ENCODE peak calls at places on chromosomes 12 and 14, in six cellular contexts. M is tibial artery, Y is aorta, D is fibroblast of pulmonary artery, N is foreskin fibroblast, P is astrocyte of the spinal cord. T is an unnamed sample.
A peak's percentile ranks its signal among the peaks of the same experiment; 100 is the strongest.

GRCh38 chr14:22438742-22439141 is 150.3 kb downstream of the DAD1 start:
- DNase-seq in M (no peak), Y (no peak), D (no peak), N (no peak), P (no peak), T (no peak)

GRCh38 chr14:61171687-61172086 is 109.5 kb downstream of the TMEM30B start:
- DNase-seq in M (no peak), Y (no peak), D (no peak), N (no peak), P (no peak), T (no peak)

GRCh38 chr12:989751-990278 is 1.2 kb upstream of the ERC1 start:
- DNase-seq in M (no peak), Y (no peak), D (peak; percentile 74), N (peak; percentile 91), P (peak; percentile 76), T (peak; percentile 79)

GRCh38 chr14:68911594-68912227 is 67.4 kb downstream of the ACTN1 start:
- DNase-seq in M (peak; percentile 86), Y (peak; percentile 87), D (peak; percentile 82), N (peak; percentile 86), P (peak; percentile 70), T (peak; percentile 82)

GRCh38 chr12:66941150-66941549 is 262.3 kb upstream of the GRIP1 start:
- DNase-seq in M (no peak), Y (no peak), D (no peak), N (no peak), P (no peak), T (no peak)

GRCh38 chr12:105814283-105814682 is 324.5 kb downstream of the NUAK1 start:
- DNase-seq in M (no peak), Y (no peak), D (no peak), N (no peak), P (no peak), T (no peak)

GRCh38 chr14:56992332-56992820 is 182.1 kb upstream of the OTX2 start:
- DNase-seq in M (no peak), Y (no peak), D (no peak), N (no peak), P (no peak), T (no peak)

GRCh38 chr14:58987601-58988000 is 200.9 kb upstream of the DAAM1 start:
- DNase-seq in M (no peak), Y (no peak), D (no peak), N (no peak), P (no peak), T (no peak)

GRCh38 chr12:68868043-68868790 is 60.2 kb downstream of the MDM2 start:
- DNase-seq in M (no peak), Y (no peak), D (no peak), N (no peak), P (no peak), T (no peak)

GRCh38 chr14:100824156-100824555 is 1.8 kb upstream of the MEG3 start:
- DNase-seq in M (no peak), Y (peak; percentile 77), D (peak; percentile 68), N (peak; percentile 74), P (peak; percentile 68), T (peak; percentile 52)

GRCh38 chr12:63899396-63899795 is 54.9 kb downstream of the SRGAP1 start:
- DNase-seq in M (no peak), Y (no peak), D (no peak), N (no peak), P (no peak), T (no peak)

GRCh38 chr12:180445-180844 is 33.5 kb downstream of the SLC6A12 start:
- DNase-seq in M (peak; percentile 75), Y (no peak), D (no peak), N (no peak), P (peak; percentile 39), T (peak; percentile 42)

GRCh38 chr12:22860926-22861325 is 236.0 kb downstream of the ETNK1 start:
- DNase-seq in M (no peak), Y (no peak), D (no peak), N (no peak), P (no peak), T (no peak)

DNA sequence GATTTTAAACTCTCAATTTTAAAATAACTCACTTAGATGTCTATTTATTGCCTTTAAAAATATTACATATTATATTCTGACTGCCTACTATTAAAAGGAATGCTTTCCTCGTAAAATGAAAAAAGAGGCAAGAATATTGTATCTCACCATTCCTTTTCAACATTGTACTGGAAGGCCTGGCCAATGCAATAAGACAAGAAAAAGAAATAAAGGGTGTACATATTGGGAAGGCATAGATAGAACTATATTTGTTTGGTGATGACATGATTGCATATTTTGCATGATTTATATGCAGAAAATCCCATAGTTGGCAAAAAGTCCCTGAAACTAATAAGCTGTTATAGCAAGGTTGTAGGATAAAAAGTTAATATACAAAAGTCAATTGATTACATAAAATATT is 474.6 kb upstream of the ATP2B1 start:
- DNase-seq in M (no peak), Y (no peak), D (no peak), N (no peak), P (no peak), T (no peak)
- H3K4me3 ChIP-seq in M (no peak overlapping the region), Y (no peak overlapping the region), D (no peak overlapping the region), N (no peak overlapping the region), P (no peak overlapping the region), T (no peak overlapping the region)

DNA sequence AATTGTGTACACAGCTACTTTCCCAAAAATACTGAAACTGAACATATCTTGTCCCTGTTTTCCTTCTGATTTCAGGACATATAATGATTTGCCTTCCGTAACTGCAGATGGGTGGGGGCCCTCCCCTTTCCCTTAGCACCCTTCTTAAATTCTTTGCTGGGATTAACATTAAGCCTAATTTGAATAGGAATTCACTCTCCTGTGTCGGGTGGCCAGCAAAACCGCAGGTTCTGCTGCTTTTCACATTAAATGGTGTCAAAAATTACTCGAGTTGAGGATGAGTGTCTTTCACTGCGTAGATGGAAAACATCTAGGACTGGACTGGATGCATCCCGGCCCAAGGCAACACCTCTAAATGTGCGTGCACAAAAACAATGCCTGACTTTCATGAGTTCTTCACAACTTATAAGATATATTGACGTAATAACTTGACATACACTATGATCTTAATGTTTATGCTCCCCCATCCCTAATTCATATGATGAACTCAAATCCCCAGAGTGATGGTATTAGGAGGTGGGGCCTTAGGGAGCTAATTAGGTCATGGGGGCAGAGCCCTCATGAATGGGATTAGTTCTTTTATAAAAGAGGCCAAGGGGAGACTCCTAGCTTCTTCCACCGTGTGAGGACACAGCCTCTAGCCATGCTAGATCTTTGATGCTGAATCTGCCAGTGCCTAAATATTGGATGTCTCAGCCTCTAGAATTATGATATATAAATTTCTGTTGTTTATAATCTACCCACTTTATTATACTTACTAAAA is 158.2 kb downstream of the AEBP2 start:
- DNase-seq in M (no peak), Y (no peak), D (no peak), N (no peak), P (no peak), T (no peak)
- H3K4me3 ChIP-seq in M (no peak overlapping the region), Y (no peak overlapping the region), D (no peak overlapping the region), N (no peak overlapping the region), P (no peak overlapping the region), T (no peak overlapping the region)

GRCh38 chr12:2537868-2538541 is 256.8 kb upstream of the FKBP4 start:
- DNase-seq in M (no peak), Y (no peak), D (no peak), N (no peak), P (no peak), T (no peak)
- H3K4me3 ChIP-seq in M (no peak overlapping the region), Y (no peak overlapping the region), D (no peak overlapping the region), N (no peak overlapping the region), P (no peak overlapping the region), T (no peak overlapping the region)

GRCh38 chr14:55805250-55805649 is 225.2 kb downstream of the KTN1 start:
- DNase-seq in M (no peak), Y (no peak), D (no peak), N (no peak), P (no peak), T (no peak)

GRCh38 chr14:55804198-55804553 is 224.2 kb downstream of the KTN1 start:
- DNase-seq in M (no peak), Y (no peak), D (no peak), N (no peak), P (no peak), T (no peak)

GRCh38 chr14:55801121-55801520 is 221.1 kb downstream of the KTN1 start:
- DNase-seq in M (no peak), Y (no peak), D (no peak), N (no peak), P (no peak), T (no peak)

GRCh38 chr14:55802986-55803431 is 223.0 kb downstream of the KTN1 start:
- DNase-seq in M (no peak), Y (no peak), D (peak; percentile 53), N (peak; percentile 51), P (no peak), T (peak; percentile 71)

GRCh38 chr14:55803506-55804197 is 223.6 kb downstream of the KTN1 start:
- DNase-seq in M (no peak), Y (no peak), D (peak; percentile 66), N (no peak), P (no peak), T (peak; percentile 61)
- H3K4me3 ChIP-seq in M (no peak overlapping the region), Y (no peak overlapping the region), D (no peak overlapping the region), N (no peak overlapping the region), P (no peak overlapping the region), T (no peak overlapping the region)

DNA sequence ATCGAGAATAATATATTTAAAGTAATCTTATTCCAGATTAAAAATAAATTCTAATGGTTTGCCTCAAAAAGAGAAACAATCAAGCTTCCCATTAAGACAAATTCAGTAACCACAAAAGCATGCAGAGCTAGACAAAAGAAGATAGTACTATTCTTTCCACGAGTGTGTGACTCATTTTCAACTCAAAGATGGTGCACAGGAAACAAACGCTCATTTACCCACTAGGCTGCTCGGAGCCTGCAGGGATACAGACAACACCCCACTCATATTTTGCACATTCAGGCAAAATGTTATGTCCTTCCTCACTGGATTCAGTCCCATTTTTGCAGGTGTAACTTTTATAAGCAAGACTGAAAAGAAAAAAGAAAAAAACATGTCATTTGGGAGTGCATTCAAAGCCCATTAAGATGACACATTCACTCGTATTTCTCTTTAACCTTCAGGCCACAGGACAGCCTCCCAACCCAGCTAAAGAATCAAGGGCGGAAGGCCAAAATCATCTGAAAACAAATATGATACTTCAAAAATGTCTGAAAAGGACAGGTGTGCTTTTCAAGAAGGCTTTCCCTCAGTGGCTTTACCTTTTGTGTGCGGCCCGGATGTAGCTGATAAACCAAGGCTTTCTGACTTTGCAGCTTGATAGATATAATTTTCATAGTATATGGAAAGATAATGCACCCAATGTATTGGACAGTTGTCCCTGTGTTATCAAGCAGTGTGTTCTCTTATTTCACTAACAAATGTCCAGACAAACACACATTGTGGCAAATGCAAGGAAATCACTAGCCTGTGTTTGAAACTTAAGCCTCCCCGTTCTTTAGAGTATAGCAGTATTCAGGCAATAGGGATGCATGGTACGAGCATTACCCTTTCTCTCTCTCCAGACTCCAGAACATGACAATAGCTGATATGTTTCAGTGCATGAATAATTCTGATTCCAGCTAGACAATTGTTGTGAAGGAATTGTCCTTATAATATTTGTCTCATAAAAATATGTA is 147.7 kb upstream of the KRR1 start:
- DNase-seq in M (no peak), Y (no peak), D (peak; percentile 82), N (peak; percentile 86), P (peak; percentile 90), T (peak; percentile 76)
- H3K4me3 ChIP-seq in M (no peak overlapping the region), Y (no peak overlapping the region), D (no peak overlapping the region), N (no peak overlapping the region), P (no peak overlapping the region), T (no peak overlapping the region)

GRCh38 chr12:94779520-94779919 is 129.2 kb upstream of the TMCC3 start:
- DNase-seq in M (no peak), Y (no peak), D (peak; percentile 65), N (peak; percentile 24), P (peak; percentile 96), T (peak; percentile 57)
- H3K4me3 ChIP-seq in M (no peak overlapping the region), Y (no peak overlapping the region), D (no peak overlapping the region), N (no peak overlapping the region), P (no peak overlapping the region), T (no peak overlapping the region)

T was measured in cardiac fibroblast.